ENCODE peak calls at places on chromosomes 1 and 21, in six cellular contexts. U is cardiac muscle cell, X is ovary, A is endothelial cell of umbilical vein, K is PC-3, E is neural progenitor cell. W is an unnamed sample.

GRCh38 chr1:234188454-234188792 is 184.8 kb upstream of the COA6 start:
- DNase-seq in K (peak), A (no peak), E (peak), X (no peak), U (no peak), W (no peak)

GRCh38 chr1:44628962-44629756 is 45.1 kb downstream of the TMEM53 start:
- DNase-seq in K (peak), X (no peak), U (peak), A (no peak), E (no peak), W (peak)

GRCh38 chr1:55420021-55420420 is 204.9 kb upstream of the USP24 start:
- DNase-seq in X (no peak), U (no peak), E (no peak), A (no peak), K (no peak), W (no peak)

GRCh38 chr1:232978091-232978634 is 27.8 kb downstream of the NTPCR start:
- DNase-seq in E (no peak), X (no peak), K (no peak), U (peak), A (peak), W (peak)

GRCh38 chr1:94067196-94067595 is 53.8 kb downstream of the ABCA4 start:
- DNase-seq in U (peak), A (peak), K (peak), E (no peak), X (no peak), W (peak)

GRCh38 chr21:43694437-43695079 is 24.4 kb upstream of the PDXK start:
- DNase-seq in E (no peak), X (no peak), A (no peak), U (no peak), K (no peak), W (no peak)

GRCh38 chr1:84691139-84691783 is 1.0 kb upstream of the SSX2IP start:
- DNase-seq in K (peak), U (no peak), E (peak), A (peak), X (no peak), W (no peak)

GRCh38 chr1:154759196-154759595 is 110.9 kb downstream of the KCNN3 start:
- DNase-seq in U (no peak), K (no peak), X (no peak), A (no peak), E (no peak), W (no peak)

GRCh38 chr1:19493547-19493946 is 8.2 kb upstream of the CAPZB start:
- DNase-seq in X (no peak), U (no peak), E (no peak), A (no peak), K (no peak), W (no peak)

GRCh38 chr1:109770331-109771095 is 6.8 kb upstream of the EPS8L3 start:
- DNase-seq in X (no peak), E (no peak), A (no peak), U (no peak), K (no peak), W (no peak)

GRCh38 chr1:5971471-5972197 is 20.6 kb downstream of the NPHP4 start:
- DNase-seq in U (no peak), A (no peak), X (no peak), K (no peak), E (no peak), W (no peak)

GRCh38 chr1:171645553-171646336 is 6.7 kb downstream of the MYOC start:
- DNase-seq in E (no peak), U (peak), X (peak), A (no peak), K (no peak), W (peak)

GRCh38 chr1:170533331-170533730 is 1.4 kb downstream of the GORAB start:
- DNase-seq in X (no peak), E (no peak), K (no peak), A (no peak), U (peak), W (peak)
- H3K4me3 ChIP-seq in X (no peak), E (peak), K (peak), A (no peak), U (peak), W (peak)

GRCh38 chr1:174262747-174263241 is 103.5 kb downstream of the RABGAP1L start:
- DNase-seq in A (peak), K (peak), U (peak), E (peak), X (no peak), W (peak)
- H3K4me3 ChIP-seq in A (no peak), K (no peak), U (no peak), E (no peak), X (no peak), W (no peak)

GRCh38 chr1:206705187-206705586 is 20.5 kb downstream of the MAPKAPK2 start:
- DNase-seq in X (no peak), K (no peak), E (peak), A (no peak), U (peak), W (peak)

GRCh38 chr1:206706298-206706791 is 21.6 kb downstream of the MAPKAPK2 start:
- DNase-seq in A (no peak), E (peak), K (no peak), U (peak), X (no peak), W (peak)

GRCh38 chr1:206705744-206706297 is 21.1 kb downstream of the MAPKAPK2 start:
- DNase-seq in K (no peak), A (no peak), X (no peak), E (no peak), U (peak), W (no peak)

GRCh38 chr1:206708058-206708457 is 23.4 kb downstream of the MAPKAPK2 start:
- DNase-seq in X (no peak), A (peak), E (no peak), U (no peak), K (no peak), W (no peak)

DNA sequence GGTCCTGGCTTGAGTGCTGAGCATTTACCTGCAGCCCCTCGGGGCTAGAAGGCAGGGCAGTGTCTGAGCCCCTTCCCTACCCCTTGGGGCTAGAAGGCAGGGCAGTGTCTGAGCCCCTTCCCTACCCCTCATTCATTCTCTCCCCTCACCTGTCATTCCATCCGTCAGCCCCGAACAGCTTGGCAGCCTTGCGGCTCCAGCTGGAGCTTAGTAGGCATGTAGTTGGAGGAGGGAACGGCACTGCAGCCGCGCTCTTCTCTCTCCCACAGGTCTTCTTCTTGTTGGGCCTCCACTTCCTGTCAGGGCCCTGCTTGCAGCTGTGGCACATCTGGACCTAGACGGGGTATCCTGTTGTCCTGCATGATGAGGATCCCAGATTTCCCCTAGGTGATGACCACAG is 22.1 kb downstream of the MAPKAPK2 start:
- DNase-seq in X (no peak), A (no peak), E (no peak), K (no peak), U (no peak), W (no peak)
- H3K4me3 ChIP-seq in X (no peak), A (no peak), E (no peak), K (no peak), U (no peak), W (no peak)

DNA sequence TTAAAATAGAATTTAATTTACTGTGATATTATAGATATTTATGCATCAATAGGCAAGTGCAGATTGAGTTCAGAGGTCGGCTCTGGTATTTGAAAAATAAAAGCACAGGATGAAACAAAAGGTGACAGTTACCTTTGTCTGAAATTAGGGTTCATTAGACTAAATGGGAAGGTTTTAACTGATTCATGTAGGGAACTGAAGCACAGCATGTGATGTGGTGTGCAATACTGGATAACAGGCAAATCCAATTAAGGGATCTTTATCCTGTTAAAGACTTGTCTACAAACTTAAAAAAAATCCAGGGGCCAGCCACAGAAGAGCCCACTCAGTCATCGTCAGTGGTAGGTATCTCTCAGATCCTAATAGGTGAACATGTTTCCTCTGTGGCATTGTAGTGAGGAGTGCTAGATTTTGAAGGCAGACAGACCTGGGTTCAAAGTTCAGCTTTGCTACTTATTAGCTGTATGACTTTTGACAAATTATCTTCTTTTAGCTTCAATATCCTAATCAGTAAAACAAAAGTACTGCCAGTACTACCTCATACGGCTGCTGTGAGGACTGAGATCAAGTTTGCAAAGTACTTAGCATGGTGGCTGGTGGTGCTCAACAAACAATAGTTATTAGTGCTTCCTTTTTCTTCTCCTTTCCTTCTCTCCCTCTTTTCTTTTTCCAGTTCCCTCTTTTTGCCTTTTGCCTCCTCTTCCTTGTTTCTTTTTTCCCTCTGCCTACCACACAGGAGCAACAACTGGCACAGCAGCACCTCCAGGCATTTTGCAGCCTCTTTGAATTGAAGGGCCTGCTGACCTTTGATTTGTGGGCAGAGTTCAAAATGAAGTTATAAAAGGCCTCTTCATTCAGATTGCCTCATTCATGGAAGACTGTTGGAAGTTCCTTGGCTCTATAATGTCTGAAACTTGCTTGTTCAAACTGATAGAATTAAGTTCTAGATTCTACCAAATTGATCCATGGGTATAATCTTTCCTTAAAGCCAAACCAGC is 44.9 kb upstream of the FOXD3 start:
- DNase-seq in E (peak), U (no peak), X (no peak), A (no peak), K (no peak), W (no peak)
- H3K4me3 ChIP-seq in E (no peak), U (no peak), X (no peak), A (no peak), K (no peak), W (no peak)

DNA sequence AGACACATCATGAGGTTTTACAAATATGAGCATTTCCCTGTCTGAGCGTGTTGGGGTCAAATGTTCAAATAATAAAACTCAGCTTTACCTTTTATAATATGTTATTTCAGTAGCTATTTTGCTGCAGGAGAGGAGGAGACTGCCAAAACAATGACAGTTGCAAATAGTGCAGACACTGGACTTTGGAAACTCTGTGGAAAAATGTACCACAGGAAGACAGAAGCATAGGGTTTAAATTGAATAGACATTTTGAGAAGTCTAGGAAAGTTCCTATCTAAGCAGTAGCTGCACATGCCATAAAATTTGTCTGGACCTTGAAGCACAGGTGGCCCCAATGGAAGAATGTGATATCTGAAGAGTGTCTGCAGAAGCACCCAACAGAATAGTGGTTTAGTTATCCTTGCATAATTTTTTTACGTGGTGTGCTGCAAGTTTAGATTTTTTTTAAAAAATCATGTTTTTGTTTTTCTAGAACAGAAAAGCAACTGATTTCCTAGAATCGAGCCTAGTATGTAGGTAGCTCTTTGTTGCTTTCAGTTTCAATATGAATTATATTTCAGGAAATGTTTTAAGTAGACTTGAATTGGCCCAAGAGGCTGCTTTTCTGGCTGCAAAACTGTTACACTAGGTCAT is 14.0 kb upstream of the GBP5 start:
- DNase-seq in K (no peak), X (no peak), U (no peak), A (no peak), E (no peak), W (no peak)
- H3K4me3 ChIP-seq in K (no peak), X (no peak), U (no peak), A (no peak), E (no peak), W (no peak)

DNA sequence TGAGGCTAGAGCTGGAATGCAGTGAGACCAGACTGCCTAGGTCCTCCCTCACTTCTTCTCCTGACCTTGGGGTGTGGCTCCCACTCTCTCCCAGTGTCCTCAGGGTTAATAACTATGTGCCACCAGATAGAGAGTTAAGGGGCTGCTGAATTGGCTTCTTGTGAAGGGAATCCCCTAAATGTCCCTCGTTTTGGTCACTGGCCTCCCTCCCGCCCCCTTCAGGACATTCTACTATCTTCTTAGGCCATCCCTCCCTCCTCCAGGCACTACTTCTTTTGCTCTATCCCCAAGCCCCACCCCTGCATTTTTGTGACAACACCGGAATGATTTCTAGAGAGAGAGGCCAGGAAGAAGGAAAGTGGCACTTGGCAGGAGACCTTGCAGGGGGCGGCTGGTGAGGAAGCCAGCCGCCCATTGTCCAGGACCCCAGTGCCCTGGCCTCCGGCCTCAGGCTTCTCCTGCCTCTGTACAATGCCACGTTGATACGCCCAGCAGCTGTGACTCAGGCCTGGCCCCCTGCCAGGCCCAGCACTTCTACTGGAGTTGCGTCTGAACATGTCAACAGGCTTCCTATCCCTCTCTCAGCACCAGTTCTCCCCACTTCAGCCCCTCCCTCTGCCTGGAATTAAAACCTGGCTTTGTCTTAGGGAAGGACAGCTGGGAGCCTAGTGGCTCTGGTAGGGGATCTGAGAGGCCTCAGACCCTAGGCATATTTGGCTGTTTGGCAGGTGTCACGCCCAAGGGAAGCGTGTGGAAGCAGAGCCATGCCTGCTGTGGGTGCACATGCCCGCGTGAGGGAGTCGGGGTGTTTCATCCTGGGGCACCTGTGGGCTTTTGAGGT is 9.1 kb downstream of the LMNA start:
- DNase-seq in U (peak), K (peak), A (peak), E (peak), X (peak), W (peak)
- H3K4me3 ChIP-seq in U (no peak), K (peak), A (peak), E (no peak), X (peak), W (peak)

GRCh38 chr1:204077979-204078696 is 5.2 kb downstream of the SOX13 start:
- DNase-seq in K (no peak), X (no peak), A (no peak), E (peak), U (peak), W (no peak)
- H3K4me3 ChIP-seq in K (no peak), X (no peak), A (no peak), E (peak), U (no peak), W (no peak)

DNA sequence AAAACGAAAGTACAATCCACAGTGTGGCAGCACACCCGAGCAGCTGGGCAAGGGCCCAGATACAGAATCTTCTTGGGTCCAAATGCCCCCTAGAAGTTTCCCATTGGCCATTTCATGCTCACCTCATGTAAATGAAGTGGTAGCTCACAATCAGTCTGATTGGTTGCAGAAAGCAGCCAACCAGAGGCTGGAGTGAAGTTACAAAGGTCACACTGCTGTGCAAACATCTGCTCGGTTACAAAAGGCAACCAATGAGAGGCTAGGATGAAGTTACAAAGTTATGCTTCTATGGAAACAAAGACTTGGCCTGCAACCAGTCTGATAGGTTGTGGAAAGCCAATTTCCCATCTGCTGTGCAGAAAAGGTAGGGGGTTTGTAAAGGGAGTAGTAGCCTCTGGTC is 91.7 kb downstream of the URB2 start:
- DNase-seq in E (no peak), A (no peak), U (no peak), K (peak), X (no peak), W (no peak)
- H3K4me3 ChIP-seq in E (no peak), A (no peak), U (no peak), K (peak), X (no peak), W (no peak)